ENCODE peak calls at places on chromosome 1, in five cellular contexts. H is SK-N-SH, Y is GM12878, A is K562, X is H1. B is an unnamed sample.

GRCh38 chr1:181318022-181318857 is 165.1 kb upstream of the CACNA1E start:
- DNase-seq in Y (no peak), H (no peak), X (no peak), A (no peak), B (no peak)

GRCh38 chr1:66575739-66576138 is 41.8 kb downstream of the SGIP1 start:
- DNase-seq in Y (no peak), X (no peak), A (no peak), H (peak; percentile 24), B (peak; percentile 24)

GRCh38 chr1:10573446-10573845 is 98.7 kb downstream of the PEX14 start:
- DNase-seq in Y (no peak), X (no peak), H (no peak), A (no peak), B (no peak)

GRCh38 chr1:116694524-116694923 is 27.0 kb upstream of the IGSF3 start:
- DNase-seq in A (no peak), H (no peak), X (no peak), Y (no peak), B (no peak)

GRCh38 chr1:193694741-193695140 is 508.3 kb upstream of the B3GALT2 start:
- DNase-seq in A (no peak), Y (no peak), X (no peak), H (no peak), B (no peak)

GRCh38 chr1:162485236-162485635 is 12.4 kb upstream of the UHMK1 start:
- DNase-seq in H (no peak), Y (no peak), A (no peak), X (no peak), B (no peak)

GRCh38 chr1:202794049-202794725 is 14.0 kb downstream of the KDM5B start:
- DNase-seq in Y (no peak), H (no peak), A (no peak), X (no peak), B (no peak)

GRCh38 chr1:204564835-204565234 is 48.6 kb downstream of the MDM4 start:
- DNase-seq in A (no peak), Y (peak; percentile 73), H (no peak), X (no peak), B (no peak)

GRCh38 chr1:203264052-203264501 is 34.6 kb upstream of the CHIT1 start:
- DNase-seq in A (no peak), X (no peak), Y (no peak), H (no peak), B (no peak)

GRCh38 chr1:204493882-204494280 is 724 bp downstream of the PIK3C2B start:
- DNase-seq in A (peak; percentile 77), X (no peak), Y (no peak), H (peak; percentile 78), B (peak; percentile 85)

GRCh38 chr1:100028765-100029164 is 59.0 kb downstream of the SLC35A3 start:
- DNase-seq in X (no peak), Y (no peak), H (no peak), A (no peak), B (no peak)

GRCh38 chr1:228073870-228074545 is 8.5 kb upstream of the ARF1 start:
- DNase-seq in A (peak; percentile 63), H (peak; percentile 62), Y (no peak), X (no peak), B (no peak)

GRCh38 chr1:67350783-67351182 is 43.1 kb downstream of the IL12RB2 start:
- DNase-seq in Y (no peak), A (no peak), H (no peak), X (no peak), B (no peak)

GRCh38 chr1:178919581-178919980 is 48.7 kb upstream of the ANGPTL1 start:
- DNase-seq in X (no peak), H (no peak), A (no peak), Y (no peak), B (peak; percentile 83)

GRCh38 chr1:86018311-86018923 is 138.2 kb downstream of the COL24A1 start:
- DNase-seq in A (peak; percentile 22), Y (no peak), X (peak; percentile 2), H (peak; percentile 31), B (peak; percentile 10)

GRCh38 chr1:2778220-2778592 is 23.3 kb downstream of the TTC34 start:
- DNase-seq in Y (no peak), A (no peak), X (no peak), H (no peak), B (no peak)

GRCh38 chr1:234755449-234755863 is 145.5 kb upstream of the IRF2BP2 start:
- DNase-seq in A (no peak), Y (no peak), H (no peak), X (no peak), B (no peak)
- TF ChIP-seq CHD2 in A (no peak), Y (no peak), H (no peak), X (no peak), B (no peak)

GRCh38 chr1:156496211-156496761 is 4.3 kb downstream of the MEF2D start:
- DNase-seq in Y (no peak), X (no peak), H (no peak), A (no peak), B (no peak)
- H4K20me1 ChIP-seq in Y (no peaks in the 10 kb centered on the region), X (peaks cover 2% of the 10 kb centered on the region), H (peaks cover 84% of the 10 kb centered on the region), A (peaks cover 50% of the 10 kb centered on the region), B (peaks cover 74% of the 10 kb centered on the region)

GRCh38 chr1:61605607-61606321 is 119.2 kb downstream of the TM2D1 start:
- DNase-seq in X (no peak), A (no peak), H (no peak), Y (no peak), B (no peak)
- TF ChIP-seq CHD2 in X (no peak), A (no peak), H (no peak), Y (no peak), B (no peak)

DNA sequence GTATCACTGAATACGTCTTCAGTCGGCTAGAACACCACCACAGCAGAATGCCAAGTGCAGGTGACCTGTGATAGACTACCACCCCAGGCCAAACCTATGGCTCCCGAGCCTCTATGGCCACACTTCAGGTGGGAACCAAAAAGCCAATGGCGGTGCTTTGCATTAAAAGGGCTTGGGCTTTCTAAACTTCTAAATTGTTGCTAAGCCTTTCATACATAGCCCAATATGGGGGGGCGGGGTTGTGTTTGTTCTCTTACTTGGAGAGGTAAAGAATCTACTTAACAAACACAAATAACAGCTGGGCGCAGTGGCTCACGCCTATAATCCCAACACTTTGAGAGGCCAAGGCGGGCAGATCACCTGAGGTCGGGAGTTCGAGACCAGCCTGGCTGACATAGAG is 19.7 kb downstream of the USP48 start:
- DNase-seq in X (no peak), Y (no peak), H (no peak), A (no peak), B (no peak)
- H4K20me1 ChIP-seq in X (peaks cover 10% of the 10 kb centered on the region), Y (no peaks in the 10 kb centered on the region), H (peaks cover 98% of the 10 kb centered on the region), A (peaks cover 47% of the 10 kb centered on the region), B (peaks cover 16% of the 10 kb centered on the region)

GRCh38 chr1:32180186-32181060 is 948 bp downstream of the TXLNA start:
- DNase-seq in X (no peak), A (peak; percentile 65), H (peak; percentile 80), Y (no peak), B (peak; percentile 18)
- TF ChIP-seq CHD2 in X (no peak), A (no peak), H (no peak), Y (no peak), B (no peak)

GRCh38 chr1:29176567-29176966 is 5.1 kb downstream of the SRSF4 start:
- DNase-seq in H (no peak), X (no peak), A (no peak), Y (no peak), B (no peak)
- H4K20me1 ChIP-seq in H (peaks cover 92% of the 10 kb centered on the region), X (peaks cover 18% of the 10 kb centered on the region), A (peaks cover 41% of the 10 kb centered on the region), Y (peaks cover 12% of the 10 kb centered on the region), B (peaks cover 66% of the 10 kb centered on the region)